ENCODE peak calls at places on chromosomes 1 and 21, in ten cellular contexts. M is suprapubic skin, G is lower lobe of right lung, Q is ovary, L is lung, O is endothelial cell of umbilical vein, C is right lobe of liver, N is upper lobe of right lung, S is K562, B is psoas muscle. X is an unnamed sample. For H3K4me1, the result is how much of the 10 kb centered on the place peaks cover.

GRCh38 chr1:65824103-65824502 is 31.4 kb downstream of the PDE4B start:
- DNase-seq in S (no peak), L (no peak), G (no peak), C (no peak), B (no peak), M (no peak), O (no peak), N (no peak), Q (no peak), X (no peak)

GRCh38 chr1:10210841-10211804 is 753 bp downstream of the KIF1B start:
- DNase-seq in O (peak), L (peak), Q (peak), N (peak), M (peak), B (peak), G (peak), C (peak), S (peak), X (peak)

GRCh38 chr1:87834941-87835340 is 506.3 kb downstream of the LMO4 start:
- DNase-seq in M (no peak), S (no peak), G (no peak), Q (no peak), B (no peak), L (no peak), O (no peak), N (no peak), C (no peak), X (no peak)

GRCh38 chr1:172755099-172755498 is 96.2 kb downstream of the FASLG start:
- DNase-seq in G (no peak), B (no peak), Q (no peak), N (no peak), O (no peak), M (no peak), L (no peak), S (no peak), C (no peak), X (no peak)

GRCh38 chr1:75097686-75098085 is 36.5 kb upstream of the LHX8 start:
- DNase-seq in L (no peak), Q (no peak), G (no peak), M (no peak), C (no peak), S (no peak), O (peak), N (no peak), B (no peak), X (peak)

GRCh38 chr1:43783671-43784205 is 76.4 kb downstream of the ST3GAL3 start:
- DNase-seq in B (no peak), Q (no peak), C (no peak), M (no peak), S (peak), O (no peak), G (no peak), N (no peak), L (no peak), X (no peak)

GRCh38 chr1:167756760-167757405 is 35.1 kb downstream of the MPZL1 start:
- DNase-seq in N (no peak), M (no peak), G (no peak), L (no peak), C (no peak), Q (no peak), S (peak), B (no peak), O (no peak), X (peak)

GRCh38 chr1:103513720-103514119 is 11.8 kb upstream of the RNPC3 start:
- DNase-seq in O (no peak), B (no peak), M (no peak), C (no peak), Q (no peak), G (no peak), L (no peak), S (no peak), N (no peak), X (no peak)

GRCh38 chr21:41641821-41642368 is 125.0 kb downstream of the RIPK4 start:
- DNase-seq in M (no peak), O (peak), S (no peak), N (peak), C (peak), L (no peak), G (no peak), Q (peak), B (peak), X (peak)

GRCh38 chr1:247456024-247456423 is 1.9 kb downstream of the OR2B11 start:
- DNase-seq in C (no peak), L (no peak), Q (no peak), M (no peak), O (no peak), S (no peak), G (no peak), N (no peak), B (no peak), X (no peak)

GRCh38 chr1:64745181-64745985 is 508 bp downstream of the RAVER2 start:
- DNase-seq in G (peak), M (peak), B (peak), O (peak), N (peak), C (peak), L (peak), Q (peak), S (peak), X (peak)

DNA sequence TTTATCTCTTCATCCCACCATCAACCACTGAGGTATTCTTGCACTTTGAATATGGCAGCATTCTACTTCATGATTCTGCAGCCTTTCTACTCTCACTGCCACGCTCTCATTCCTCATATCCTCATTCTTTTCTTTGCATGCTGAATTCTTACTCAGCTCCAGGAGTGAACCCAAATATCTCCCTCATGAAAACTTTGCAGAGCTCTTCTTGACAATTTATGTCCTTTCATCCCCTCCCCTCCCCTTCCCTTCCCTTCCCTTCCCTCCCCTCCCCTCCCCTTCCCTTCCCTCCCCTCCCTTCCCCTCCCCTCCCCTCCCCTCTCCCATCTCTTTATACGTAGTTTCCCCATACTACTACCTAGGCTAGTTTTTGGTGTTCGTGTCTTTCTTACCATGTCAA is 363.9 kb downstream of the RYR2 start:
- DNase-seq in S (no peak), N (no peak), G (no peak), O (no peak), Q (no peak), B (no peak), L (no peak), M (no peak), C (no peak), X (no peak)
- H3K4me3 ChIP-seq in S (no peak), N (no peak), G (no peak), O (no peak), Q (no peak), B (no peak), L (no peak), M (no peak), C (no peak), X (no peak)

DNA sequence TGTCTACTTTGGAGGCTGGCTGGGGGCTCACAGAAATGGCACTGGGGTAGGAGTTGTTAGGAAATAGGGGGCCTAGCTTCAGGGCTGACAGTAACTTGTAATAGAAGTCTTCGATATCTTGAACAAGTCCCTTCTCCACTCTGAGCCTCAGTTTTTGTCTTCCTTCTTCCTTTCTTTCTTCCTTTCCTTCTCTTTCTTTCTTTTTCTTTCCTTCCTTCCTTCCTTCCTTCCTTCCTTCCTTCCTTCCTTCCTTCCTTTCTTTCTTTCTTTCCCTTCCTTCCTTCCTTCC is 12.9 kb downstream of the BTG2 start:
- DNase-seq in O (no peak), S (no peak), C (no peak), B (no peak), Q (no peak), N (no peak), L (no peak), M (no peak), G (no peak), X (no peak)
- H3K4me1 ChIP-seq in O (under half), S (under half), C (under half), B (under half), Q (under half), N (half or more), L (under half), M (half or more), G (half or more), X (half or more)

GRCh38 chr1:151760597-151761385 is 2.5 kb downstream of the MRPL9 start:
- DNase-seq in S (no peak), L (no peak), N (no peak), M (no peak), O (no peak), Q (no peak), C (no peak), G (no peak), B (no peak), X (no peak)
- H3K4me3 ChIP-seq in S (no peak), L (no peak), N (no peak), M (no peak), O (no peak), Q (no peak), C (no peak), G (no peak), B (no peak), X (no peak)

DNA sequence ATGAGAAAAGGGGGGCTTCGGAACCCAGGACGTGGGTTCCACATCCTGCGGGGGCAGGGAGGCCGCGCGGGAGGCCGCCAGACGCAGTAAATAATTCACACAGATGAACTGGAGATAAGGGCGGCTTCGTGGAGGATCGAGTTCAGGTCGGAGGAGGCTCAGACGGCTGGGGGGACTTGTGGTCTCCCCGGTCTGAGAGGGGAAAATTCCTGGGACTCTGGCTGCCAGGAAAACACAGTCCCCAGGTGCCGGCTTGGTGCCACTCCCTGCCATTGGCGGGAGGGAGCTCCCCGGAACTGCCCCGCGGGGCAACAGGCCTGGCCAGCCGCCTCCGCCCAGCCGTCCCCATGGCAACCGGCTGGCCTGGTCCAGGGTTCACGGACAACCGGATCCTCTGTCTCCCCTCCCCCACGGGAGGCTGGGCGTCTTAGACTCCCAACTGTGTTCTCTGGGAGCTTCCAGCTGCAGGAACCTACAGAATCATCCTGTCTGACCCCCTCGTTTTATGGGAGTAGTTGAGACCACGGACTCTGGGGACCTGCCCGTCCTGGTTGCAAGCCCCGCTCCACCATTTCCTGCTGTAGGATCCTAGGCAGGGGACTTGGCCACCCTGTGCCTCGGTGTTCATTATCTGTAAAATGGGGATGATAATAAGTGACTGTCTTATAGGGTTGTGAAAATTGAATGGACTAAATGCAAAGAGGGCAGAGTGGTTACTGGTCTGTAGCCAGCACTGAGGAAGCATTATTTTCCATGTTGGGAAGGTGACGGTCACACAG is 9.6 kb downstream of the CAMK2N1 start:
- DNase-seq in C (peak), L (no peak), B (no peak), G (no peak), S (peak), Q (peak), M (no peak), N (no peak), O (no peak), X (peak)
- H3K4me1 ChIP-seq in C (under half), L (under half), B (under half), G (under half), S (under half), Q (under half), M (under half), N (under half), O (under half), X (under half)

GRCh38 chr1:27570823-27571222 is 33.1 kb downstream of the AHDC1 start:
- DNase-seq in L (no peak), B (peak), Q (peak), G (no peak), S (no peak), N (no peak), M (no peak), O (no peak), C (no peak), X (no peak)
- H3K4me3 ChIP-seq in L (no peak), B (peak), Q (no peak), G (no peak), S (no peak), N (no peak), M (peak), O (no peak), C (no peak), X (no peak)

DNA sequence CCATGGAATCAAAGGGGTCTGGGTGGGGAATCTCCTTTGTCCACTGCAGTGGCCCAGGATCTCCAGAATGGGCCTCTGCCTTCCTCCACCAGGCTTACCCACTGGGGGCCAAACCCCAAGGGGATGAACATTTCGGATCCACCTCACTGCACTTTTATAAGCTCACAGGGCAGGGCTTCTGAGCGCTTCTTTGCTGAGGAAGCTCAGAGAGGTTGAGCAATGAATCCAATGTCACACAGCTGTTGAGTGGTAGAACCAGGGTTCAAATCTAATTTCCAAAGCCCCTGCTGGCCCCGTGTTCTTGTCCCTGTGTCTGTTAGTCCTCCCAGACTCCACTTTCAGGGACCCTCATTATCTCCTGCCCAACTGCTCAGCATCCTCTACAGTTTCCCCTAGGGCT is 250.8 kb downstream of the GRIK3 start:
- DNase-seq in C (no peak), S (no peak), Q (no peak), O (no peak), L (no peak), N (no peak), M (no peak), G (no peak), B (no peak), X (no peak)
- H3K4me1 ChIP-seq in C (under half), S (under half), Q (under half), O (under half), L (under half), N (under half), M (under half), G (under half), B (under half), X (under half)

DNA sequence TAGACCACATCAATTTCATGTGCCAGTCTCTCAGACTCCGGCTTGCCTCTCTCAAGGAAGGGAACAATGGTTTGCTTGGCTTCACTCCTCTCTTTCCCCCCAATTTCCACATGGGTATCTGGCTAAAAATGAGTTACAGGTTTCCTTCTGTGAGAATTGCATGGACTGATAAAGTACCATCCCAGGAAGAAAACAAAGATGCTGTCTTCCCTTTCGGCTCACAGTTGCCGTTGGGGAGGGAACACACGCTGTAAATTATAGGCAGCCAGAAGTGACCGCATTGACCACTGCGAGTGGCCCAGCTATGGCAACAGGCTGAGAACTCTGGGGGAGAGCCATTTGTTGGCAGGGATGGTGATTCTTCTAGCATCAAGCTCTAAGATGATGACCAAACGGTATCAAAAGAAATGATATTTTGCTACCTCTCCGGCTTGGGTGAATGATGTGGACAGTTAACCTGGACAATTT is 2.8 kb downstream of the RUNX1 start:
- DNase-seq in C (no peak), Q (no peak), G (no peak), S (no peak), B (no peak), N (no peak), M (no peak), L (no peak), O (no peak), X (no peak)
- H3K4me3 ChIP-seq in C (no peak), Q (no peak), G (peak), S (no peak), B (peak), N (peak), M (peak), L (no peak), O (no peak), X (no peak)

DNA sequence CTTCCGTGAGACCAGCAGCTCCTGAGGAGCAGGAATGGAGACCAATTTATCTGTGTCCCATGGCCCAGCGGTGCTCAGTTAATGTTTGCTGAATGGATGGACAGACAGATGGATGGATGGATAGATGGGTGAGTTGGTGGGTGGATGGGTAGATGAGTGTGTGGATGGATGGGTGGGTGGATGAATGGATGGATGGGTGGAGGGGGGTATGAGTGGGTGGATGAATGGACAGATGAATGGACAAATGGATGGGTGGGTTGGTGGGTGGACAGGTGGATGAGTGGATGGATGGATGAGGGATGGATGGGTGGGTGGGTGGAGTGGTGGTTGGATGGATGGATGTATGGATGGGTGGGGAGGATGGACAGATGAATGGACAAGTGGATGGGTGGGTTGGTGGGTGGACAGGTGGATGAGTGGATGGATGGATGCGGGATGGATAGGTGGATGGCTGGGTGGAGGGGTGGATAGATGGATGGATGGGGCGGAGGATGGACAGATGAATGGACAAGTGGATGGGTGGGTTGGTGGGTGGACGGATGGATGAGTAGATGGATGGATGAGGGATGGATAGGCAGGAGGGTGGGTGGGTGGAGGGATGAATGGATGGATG is 13.4 kb downstream of the EPHA2 start:
- DNase-seq in C (no peak), G (no peak), Q (no peak), M (no peak), N (no peak), L (no peak), S (no peak), O (no peak), B (no peak), X (no peak)
- H3K4me1 ChIP-seq in C (under half), G (half or more), Q (under half), M (half or more), N (half or more), L (under half), S (half or more), O (half or more), B (under half), X (half or more)

DNA sequence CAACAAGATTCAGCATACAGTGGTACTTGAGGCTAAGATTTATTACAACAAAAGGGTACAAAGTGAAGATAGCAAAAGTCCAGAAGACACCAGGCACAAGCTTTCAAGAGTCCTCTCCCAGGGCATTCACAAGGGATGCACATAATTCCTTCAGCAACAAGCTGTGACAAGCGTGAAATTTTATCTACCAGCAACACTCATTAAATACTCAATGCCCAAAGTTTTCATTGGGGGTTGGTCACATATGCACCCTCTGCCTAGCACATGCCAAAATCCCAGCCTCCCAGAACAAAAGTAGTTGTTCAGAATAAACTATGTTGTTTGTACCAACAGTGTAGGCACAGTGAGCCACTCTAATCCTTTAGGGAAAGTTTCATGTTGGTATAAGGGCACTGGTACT is 62.3 kb downstream of the PRKACB start:
- DNase-seq in G (no peak), L (no peak), O (no peak), N (no peak), S (no peak), M (no peak), C (no peak), Q (no peak), B (no peak), X (no peak)
- H3K4me3 ChIP-seq in G (no peak), L (no peak), O (no peak), N (no peak), S (no peak), M (no peak), C (no peak), Q (no peak), B (no peak), X (no peak)

DNA sequence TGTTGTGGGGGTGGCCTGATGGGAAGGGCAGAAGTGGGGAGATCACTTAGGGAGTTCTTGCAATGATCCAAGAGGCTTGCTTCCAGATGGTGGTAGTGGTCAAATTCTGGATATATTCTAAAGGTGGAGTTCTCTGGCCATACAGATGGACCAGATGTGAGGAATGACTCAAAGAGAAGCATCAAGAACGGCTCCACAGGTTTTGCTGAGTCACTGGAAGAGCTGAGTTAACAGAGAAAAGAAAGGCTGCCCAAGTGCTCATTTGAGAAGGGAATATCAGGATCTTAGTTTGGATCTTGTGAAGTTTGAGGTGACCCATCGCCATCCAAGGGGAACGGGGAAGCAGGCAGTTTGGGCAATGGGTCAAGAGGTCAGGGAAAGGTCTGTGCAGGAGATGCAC is 192.9 kb upstream of the GALNT2 start:
- DNase-seq in N (no peak), L (no peak), M (no peak), Q (no peak), O (no peak), S (peak), C (no peak), G (no peak), B (no peak), X (no peak)
- H3K4me1 ChIP-seq in N (under half), L (under half), M (under half), Q (under half), O (under half), S (under half), C (under half), G (under half), B (under half), X (under half)